ENCODE peak calls at places on chromosomes 11 and 22, in seven cellular contexts. U, I, V, G, F, T and H are unnamed samples.

GRCh38 chr11:109728056-109728455 is 306.1 kb downstream of the C11orf87 start:
- DNase-seq in G (no peak), F (no peak), U (peak), T (no peak), I (no peak), V (no peak), H (peak)

GRCh38 chr11:3177931-3178330 is 12.8 kb upstream of the OSBPL5 start:
- DNase-seq in T (no peak), I (no peak), V (no peak), G (no peak), F (no peak), U (peak), H (no peak)

GRCh38 chr11:17076517-17077239 is 789 bp downstream of the RPS13 start:
- DNase-seq in G (no peak), T (peak), F (no peak), V (no peak), U (peak), I (no peak), H (no peak)

GRCh38 chr11:32034680-32035079 is 56.2 kb upstream of the RCN1 start:
- DNase-seq in I (no peak), T (no peak), U (peak), V (no peak), F (no peak), G (no peak), H (no peak)

GRCh38 chr11:30244255-30244654 is 13.4 kb downstream of the FSHB start:
- DNase-seq in U (peak), F (peak), G (no peak), T (no peak), I (no peak), V (no peak), H (peak)

GRCh38 chr11:61141601-61142028 is 19.6 kb downstream of the VPS37C start:
- DNase-seq in V (no peak), U (no peak), G (no peak), T (no peak), F (no peak), I (no peak), H (no peak)

GRCh38 chr22:37351268-37351667 is 69.0 kb downstream of the CYTH4 start:
- DNase-seq in F (no peak), G (no peak), I (no peak), V (no peak), U (no peak), T (no peak), H (no peak)

GRCh38 chr11:134599180-134599810 is 187.3 kb upstream of the B3GAT1 start:
- DNase-seq in G (peak), V (no peak), I (no peak), U (no peak), F (no peak), T (no peak), H (peak)

GRCh38 chr11:121651267-121651625 is 198.5 kb upstream of the SORL1-AS1 start:
- DNase-seq in G (no peak), F (no peak), V (no peak), I (no peak), T (no peak), U (no peak), H (no peak)

GRCh38 chr11:29755474-29755873 is 261.4 kb downstream of the KCNA4 start:
- DNase-seq in U (no peak), V (no peak), I (no peak), T (no peak), F (no peak), G (no peak), H (no peak)

GRCh38 chr11:122177238-122177637 is 61.2 kb upstream of the BLID start:
- DNase-seq in I (no peak), G (no peak), V (no peak), T (no peak), F (no peak), U (no peak), H (no peak)

GRCh38 chr11:66080055-66080817 is 10.2 kb downstream of the PACS1 start:
- DNase-seq in F (peak), G (no peak), I (no peak), U (peak), T (no peak), V (peak), H (no peak)

GRCh38 chr11:134662629-134663360 is 250.8 kb upstream of the B3GAT1 start:
- DNase-seq in F (no peak), T (no peak), G (peak), I (no peak), U (no peak), V (no peak), H (no peak)

GRCh38 chr11:284081-285020 is 4.6 kb upstream of the PGGHG start:
- DNase-seq in U (no peak), G (peak), F (no peak), T (no peak), I (no peak), V (no peak), H (no peak)

GRCh38 chr11:283405-284080 is 5.3 kb downstream of the NLRP6 start:
- DNase-seq in U (peak), G (no peak), T (no peak), F (no peak), I (no peak), V (no peak), H (no peak)

GRCh38 chr11:287821-288327 is 1.1 kb upstream of the PGGHG start:
- DNase-seq in V (peak), F (no peak), I (peak), G (no peak), T (no peak), U (no peak), H (no peak)

GRCh38 chr11:285021-285893 is 3.7 kb upstream of the PGGHG start:
- DNase-seq in I (no peak), V (no peak), F (no peak), U (no peak), T (no peak), G (peak), H (no peak)

GRCh38 chr11:285894-286220 is 3.1 kb upstream of the PGGHG start:
- DNase-seq in G (no peak), U (no peak), V (no peak), T (no peak), I (peak), F (no peak), H (no peak)
- H3K4me3 ChIP-seq in G (no peak), U (no peak), V (no peak), T (no peak), I (no peak), F (no peak), H (no peak)

GRCh38 chr11:94400839-94401772 is at the start of gene GPR83:
- DNase-seq in V (no peak), F (no peak), U (no peak), T (peak), I (peak), G (peak), H (no peak)
- TF ChIP-seq CTCF in V (no peak), F (no peak), U (no peak), T (peak), I (no peak), G (peak), H (no peak)

GRCh38 chr11:95228081-95228859 is 2.7 kb downstream of the SESN3 start:
- DNase-seq in I (no peak), U (peak), T (no peak), G (no peak), F (no peak), V (no peak), H (no peak)
- H3K4me3 ChIP-seq in I (peak), U (peak), T (peak), G (peak), F (no peak), V (peak), H (no peak)

DNA sequence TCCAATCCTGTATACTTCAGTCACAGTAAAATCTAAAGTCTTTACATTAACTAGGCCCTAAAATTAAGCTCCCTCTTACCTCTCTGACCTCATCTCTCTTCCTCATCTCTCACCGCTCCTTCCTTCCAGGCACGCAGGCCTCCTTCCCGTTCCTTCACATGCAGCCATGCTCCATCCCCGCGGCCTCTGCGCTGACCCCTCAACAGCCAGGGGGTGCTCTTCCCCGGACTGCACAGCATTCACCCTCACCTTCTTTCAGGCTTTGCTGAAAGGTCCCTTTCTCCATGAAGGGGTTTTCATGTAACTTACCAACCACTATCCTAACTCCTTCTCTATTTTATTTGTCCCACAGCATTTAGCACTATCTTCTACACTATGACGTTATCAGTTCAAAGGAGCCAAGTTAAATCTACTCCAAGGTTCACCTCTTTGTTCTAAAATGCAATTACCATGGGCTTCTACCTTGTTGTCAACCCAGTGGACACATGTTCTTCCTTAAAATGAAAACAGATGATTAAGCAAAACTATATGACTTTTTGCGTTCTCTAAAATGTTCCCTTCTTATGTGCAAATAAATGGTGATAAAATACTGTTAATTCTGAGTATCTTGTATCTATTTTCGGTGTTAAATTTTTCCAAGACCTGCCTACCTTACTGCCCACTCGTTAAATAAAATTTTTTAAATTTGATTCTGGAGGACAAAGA is 57.8 kb upstream of the APOA1 start:
- DNase-seq in V (peak), G (peak), T (peak), F (no peak), I (peak), U (peak), H (no peak)
- TF ChIP-seq CTCF in V (peak), G (peak), T (peak), F (no peak), I (peak), U (peak), H (peak)

DNA sequence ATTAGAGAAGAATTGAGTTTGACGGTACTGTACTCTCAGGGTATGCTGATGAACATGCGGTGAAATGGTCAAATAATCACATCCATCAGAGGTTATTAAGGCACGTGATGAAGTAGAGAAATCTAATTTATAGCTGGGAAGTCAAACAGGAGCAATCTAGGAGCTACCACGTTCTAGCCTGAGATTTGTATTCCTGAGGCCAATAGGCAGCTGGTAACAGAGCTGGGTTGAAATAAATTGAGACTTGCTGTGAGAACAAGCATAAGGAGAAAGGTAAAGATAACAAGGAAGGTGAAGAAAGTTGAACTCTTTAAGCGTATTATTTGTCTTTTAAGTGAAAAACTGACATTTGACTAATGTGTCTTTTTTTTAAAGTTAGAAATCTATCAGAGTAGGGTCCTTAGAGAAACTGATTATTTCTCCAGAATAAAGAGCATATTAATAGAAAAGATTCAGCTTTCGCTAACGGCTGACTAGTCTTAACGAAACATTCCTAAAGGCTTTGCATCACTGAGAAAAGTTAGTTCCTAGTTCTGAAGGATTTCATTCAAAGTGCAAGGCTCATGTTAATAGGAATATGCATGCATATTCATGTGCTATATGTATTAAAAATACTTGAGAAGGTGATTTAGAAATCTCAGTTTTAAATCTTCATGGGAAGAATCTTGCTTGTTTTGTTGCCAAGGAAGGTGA is 5.2 kb upstream of the WEE1 start:
- DNase-seq in I (no peak), G (no peak), T (no peak), F (no peak), U (no peak), V (no peak), H (no peak)
- H3K4me3 ChIP-seq in I (no peak), G (peak), T (no peak), F (no peak), U (no peak), V (no peak), H (no peak)

GRCh38 chr22:20027966-20028854 is 7.3 kb downstream of the TANGO2 start:
- DNase-seq in V (no peak), F (no peak), G (no peak), T (no peak), U (peak), I (no peak), H (no peak)
- TF ChIP-seq CTCF in V (no peak), F (peak), G (peak), T (peak), U (peak), I (no peak), H (peak)

GRCh38 chr11:71251761-71252433 is 480 bp downstream of the SHANK2 start:
- DNase-seq in T (peak), V (no peak), F (peak), U (no peak), G (peak), I (peak), H (no peak)
- H3K4me3 ChIP-seq in T (peak), V (peak), F (peak), U (peak), G (peak), I (peak), H (peak)

GRCh38 chr22:30776476-30776875 is 81.8 kb downstream of the OSBP2 start:
- DNase-seq in G (no peak), I (no peak), F (no peak), U (no peak), V (no peak), T (no peak), H (no peak)
- TF ChIP-seq CTCF in G (no peak), I (no peak), F (no peak), U (no peak), V (no peak), T (no peak), H (no peak)